ENCODE peak calls at places on chromosomes 11 and 22, in five cellular contexts. O is neural progenitor cell, J is MM.1S, D is GM12878, H is mammary epithelial cell. A is an unnamed sample.

GRCh38 chr22:38262051-38262795 is 10.6 kb downstream of the TMEM184B start:
- DNase-seq in O (peak), J (peak), D (no peak), H (peak), A (no peak)

GRCh38 chr11:1060885-1061616 is 13.6 kb upstream of the MUC2 start:
- DNase-seq in O (no peak), J (no peak), D (no peak), H (peak), A (peak)

GRCh38 chr11:93870616-93871015 is 20.2 kb upstream of the VSTM5 start:
- DNase-seq in O (no peak), J (no peak), D (no peak), H (no peak), A (no peak)

GRCh38 chr22:37657590-37658132 is 862 bp upstream of the PDXP start:
- DNase-seq in O (peak), J (no peak), D (no peak), H (peak), A (no peak)

GRCh38 chr11:63915961-63916836 is 765 bp downstream of the RCOR2 start:
- DNase-seq in O (peak), J (no peak), D (no peak), H (no peak), A (peak)

GRCh38 chr22:30830907-30831306 is 136.2 kb downstream of the OSBP2 start:
- DNase-seq in O (no peak), J (no peak), D (no peak), H (peak), A (peak)

GRCh38 chr22:47163481-47163875 is 401.0 kb downstream of the TBC1D22A start:
- DNase-seq in O (no peak), J (no peak), D (no peak), H (no peak), A (no peak)

GRCh38 chr11:130677486-130678153 is 229.2 kb downstream of the ADAMTS15 start:
- DNase-seq in O (peak), J (no peak), D (no peak), H (peak), A (peak)

GRCh38 chr22:30267382-30268302 is 991 bp upstream of the OSM start:
- DNase-seq in O (no peak), J (no peak), D (no peak), H (no peak), A (no peak)

GRCh38 chr11:118001494-118001971 is 15.3 kb downstream of the IL10RA start:
- DNase-seq in O (no peak), J (peak), D (no peak), H (no peak), A (no peak)

GRCh38 chr11:57546869-57547518 is 9.6 kb downstream of the SMTNL1 start:
- DNase-seq in O (peak), J (peak), D (no peak), H (peak), A (peak)

GRCh38 chr11:121482231-121483129 is 29.7 kb upstream of the SORL1-AS1 start:
- DNase-seq in O (no peak), J (peak), D (peak), H (no peak), A (peak)

GRCh38 chr22:46417268-46417580 is 81.7 kb downstream of the TRMU start:
- DNase-seq in O (no peak), J (no peak), D (no peak), H (no peak), A (no peak)

GRCh38 chr11:91857194-91857593 is 367.4 kb upstream of the FAT3 start:
- DNase-seq in O (no peak), J (no peak), D (no peak), H (peak), A (peak)

GRCh38 chr11:82831364-82831763 is 68.9 kb downstream of the PRCP start:
- DNase-seq in O (no peak), J (no peak), D (no peak), H (no peak), A (no peak)

GRCh38 chr22:31973739-31974138 is 29.4 kb downstream of the YWHAH start:
- DNase-seq in O (no peak), J (no peak), D (no peak), H (no peak), A (no peak)

GRCh38 chr11:48141475-48142100 is 75.0 kb upstream of the OR4B1 start:
- DNase-seq in O (no peak), J (no peak), D (no peak), H (peak), A (no peak)

GRCh38 chr11:36292311-36292722 is 3.1 kb upstream of the COMMD9 start:
- DNase-seq in O (peak), J (peak), D (peak), H (peak), A (peak)

GRCh38 chr11:79244175-79244804 is 196.5 kb downstream of the TENM4 start:
- DNase-seq in O (no peak), J (no peak), D (no peak), H (peak), A (no peak)

GRCh38 chr11:2932850-2933251 is 3.6 kb upstream of the PHLDA2 start:
- DNase-seq in O (no peak), J (no peak), D (no peak), H (peak), A (no peak)

GRCh38 chr11:102685311-102685710 is 20.3 kb downstream of the MMP27 start:
- DNase-seq in O (no peak), J (no peak), D (no peak), H (peak), A (no peak)

GRCh38 chr22:25404556-25404922 is 159.9 kb upstream of the GRK3 start:
- DNase-seq in O (peak), J (peak), D (no peak), H (peak), A (no peak)

GRCh38 chr11:58058276-58059010 is 27.7 kb downstream of the OR6Q1 start:
- DNase-seq in O (no peak), J (no peak), D (no peak), H (peak), A (no peak)

GRCh38 chr11:85694385-85694980 is 8.5 kb upstream of the CCDC89 start:
- DNase-seq in O (peak), J (peak), D (no peak), H (peak), A (peak)

GRCh38 chr11:748007-748359 is 719 bp downstream of the TALDO1 start:
- DNase-seq in O (peak), J (peak), D (no peak), H (no peak), A (no peak)

GRCh38 chr11:125070699-125071254 is 7.7 kb downstream of the SLC37A2 start:
- DNase-seq in O (no peak), J (peak), D (peak), H (peak), A (no peak)

GRCh38 chr11:73995247-73995646 is 12.6 kb upstream of the UCP2 start:
- DNase-seq in O (no peak), J (no peak), D (no peak), H (no peak), A (no peak)

DNA sequence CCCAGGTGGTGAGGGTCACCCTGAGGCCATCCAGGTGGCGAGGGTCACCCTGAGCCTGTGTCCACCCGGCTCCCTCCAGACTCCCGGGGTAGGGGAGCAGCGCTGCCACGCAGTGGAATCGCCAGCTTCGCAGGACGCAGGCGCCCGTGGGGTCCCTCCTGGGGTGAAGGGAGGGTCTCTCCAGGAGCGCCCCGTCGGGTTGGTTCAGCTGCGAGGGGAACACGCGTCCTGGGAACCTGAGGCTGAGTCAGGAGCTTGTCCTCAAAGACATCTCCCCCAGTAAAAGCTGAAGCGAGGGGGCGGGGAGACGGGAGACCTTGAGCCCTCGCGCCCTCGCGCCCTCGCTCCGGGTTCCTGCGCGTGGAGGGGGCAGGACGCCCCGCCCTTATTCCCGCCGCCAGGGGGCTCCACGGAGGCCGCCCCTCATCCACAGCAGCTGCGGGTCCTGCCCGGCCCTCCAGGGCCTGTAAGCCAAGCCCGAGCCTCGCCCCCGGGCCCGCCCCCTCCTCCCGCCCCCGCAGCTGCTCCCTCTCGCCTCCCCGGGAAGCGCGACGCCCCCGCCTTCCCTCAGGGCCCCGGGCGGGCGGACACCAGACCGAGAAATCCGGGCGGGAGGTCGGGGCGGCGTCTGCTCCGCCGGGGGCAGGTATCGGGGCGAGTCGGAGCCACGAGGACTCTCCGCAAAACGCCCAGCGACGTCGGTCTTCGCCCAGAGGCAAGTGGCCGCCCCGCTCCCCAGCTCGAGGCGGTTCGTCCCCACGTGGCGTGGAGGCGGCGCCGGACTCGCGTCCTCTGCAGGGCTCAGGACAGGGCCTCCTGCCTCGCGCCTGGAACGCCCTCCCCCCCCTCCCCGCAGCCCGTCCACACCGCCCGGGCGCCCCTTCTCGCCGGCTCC is 22.8 kb downstream of the PIM3 start:
- DNase-seq in O (peak), J (no peak), D (no peak), H (no peak), A (no peak)
- TF ChIP-seq EZH2 in O (peak), J (no peak), D (no peak), H (peak), A (no peak)

GRCh38 chr11:59559886-59560285 is 48.5 kb downstream of the OR4D9 start:
- DNase-seq in O (peak), J (no peak), D (no peak), H (no peak), A (no peak)
- H3K27ac ChIP-seq in O (no peak), J (no peak), D (peak), H (no peak), A (no peak)

GRCh38 chr22:43152001-43152354 is 619 bp downstream of the TSPO start:
- DNase-seq in O (no peak), J (no peak), D (no peak), H (peak), A (peak)
- TF ChIP-seq EZH2 in O (no peak), J (no peak), D (no peak), H (no peak), A (no peak)

GRCh38 chr11:11146830-11147229 is 206.2 kb downstream of the CSNK2A3 start:
- DNase-seq in O (no peak), J (no peak), D (no peak), H (no peak), A (no peak)

GRCh38 chr11:11141019-11141418 is 212.0 kb downstream of the CSNK2A3 start:
- DNase-seq in O (no peak), J (no peak), D (no peak), H (no peak), A (no peak)

GRCh38 chr11:11142359-11142758 is 210.7 kb downstream of the CSNK2A3 start:
- DNase-seq in O (no peak), J (no peak), D (no peak), H (no peak), A (no peak)

GRCh38 chr11:11140510-11140909 is 212.5 kb downstream of the CSNK2A3 start:
- DNase-seq in O (no peak), J (no peak), D (no peak), H (no peak), A (no peak)

DNA sequence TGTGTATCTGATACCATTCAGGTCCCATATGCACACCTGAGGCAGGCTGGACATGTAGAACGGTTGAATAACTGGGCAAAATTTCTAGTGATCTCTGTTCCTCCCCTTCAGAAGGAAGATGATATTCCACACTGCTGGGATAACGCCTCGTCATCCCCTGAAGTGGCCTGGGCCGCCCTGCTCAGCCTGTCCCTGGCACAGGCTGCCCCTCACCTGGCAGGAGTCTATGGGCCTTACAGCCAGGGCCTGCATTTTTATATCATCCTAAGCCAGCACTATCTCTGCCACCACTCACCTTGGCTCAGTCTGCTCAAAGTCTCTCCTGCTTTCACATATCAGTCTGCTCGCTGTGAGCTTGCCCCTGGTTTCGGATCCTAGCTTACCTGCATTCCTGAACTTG is 209.2 kb downstream of the CSNK2A3 start:
- DNase-seq in O (no peak), J (no peak), D (no peak), H (no peak), A (no peak)
- H3K27ac ChIP-seq in O (no peak), J (no peak), D (no peak), H (no peak), A (no peak)

GRCh38 chr11:115275045-115275444 is 229.2 kb downstream of the CADM1 start:
- DNase-seq in O (no peak), J (no peak), D (no peak), H (no peak), A (no peak)

GRCh38 chr11:115272925-115273324 is 231.3 kb downstream of the CADM1 start:
- DNase-seq in O (no peak), J (no peak), D (no peak), H (no peak), A (no peak)

GRCh38 chr11:115276799-115277198 is 227.4 kb downstream of the CADM1 start:
- DNase-seq in O (no peak), J (no peak), D (no peak), H (no peak), A (no peak)

GRCh38 chr11:115279831-115280761 is 224.1 kb downstream of the CADM1 start:
- DNase-seq in O (no peak), J (no peak), D (no peak), H (no peak), A (no peak)

GRCh38 chr11:115276182-115276581 is 228.0 kb downstream of the CADM1 start:
- DNase-seq in O (no peak), J (no peak), D (no peak), H (no peak), A (no peak)
- TF ChIP-seq EZH2 in O (no peak), J (no peak), D (no peak), H (no peak), A (no peak)

DNA sequence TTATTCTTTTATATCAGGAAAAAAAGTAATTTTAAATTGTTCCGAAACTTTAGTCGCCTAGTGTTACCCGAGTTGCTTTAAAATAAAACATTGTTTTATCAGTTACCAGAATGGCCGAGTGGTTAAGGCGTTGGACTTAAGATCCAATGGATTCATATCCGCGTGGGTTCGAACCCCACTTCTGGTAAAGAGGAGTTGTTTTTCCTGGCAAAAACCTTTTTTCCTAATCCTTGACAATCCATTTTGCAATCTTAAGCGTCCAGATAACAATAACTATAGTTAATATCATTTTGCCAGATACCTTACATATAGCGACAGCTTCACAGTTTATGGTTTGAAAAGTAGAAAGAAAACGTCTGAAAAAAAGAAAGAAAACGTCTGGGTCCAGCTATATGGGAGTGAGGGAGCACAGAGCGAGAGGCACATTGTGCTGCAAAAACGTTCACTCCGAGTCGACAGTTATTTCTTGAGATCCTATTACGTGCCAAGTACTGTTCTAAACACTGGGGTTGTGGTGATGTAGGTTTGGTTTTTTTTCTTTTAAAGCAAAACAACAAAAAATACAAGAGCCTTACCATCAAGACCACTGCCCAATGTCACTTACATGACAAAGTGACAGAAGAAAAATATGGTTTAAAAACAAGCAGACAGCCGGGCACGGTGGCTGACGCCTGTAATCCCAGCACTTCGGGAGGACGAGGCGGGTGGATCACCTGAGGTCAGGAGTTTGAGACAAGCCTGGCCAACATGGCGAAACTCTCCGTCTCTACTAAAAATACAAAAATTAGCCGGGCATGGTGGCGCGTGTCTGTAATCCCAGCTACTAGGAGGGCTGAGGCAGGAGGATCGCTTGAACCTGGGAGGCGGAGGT is 40.5 kb downstream of the OR4D9 start:
- DNase-seq in O (peak), J (no peak), D (no peak), H (peak), A (peak)
- H3K27ac ChIP-seq in O (no peak), J (no peak), D (no peak), H (peak), A (peak)

DNA sequence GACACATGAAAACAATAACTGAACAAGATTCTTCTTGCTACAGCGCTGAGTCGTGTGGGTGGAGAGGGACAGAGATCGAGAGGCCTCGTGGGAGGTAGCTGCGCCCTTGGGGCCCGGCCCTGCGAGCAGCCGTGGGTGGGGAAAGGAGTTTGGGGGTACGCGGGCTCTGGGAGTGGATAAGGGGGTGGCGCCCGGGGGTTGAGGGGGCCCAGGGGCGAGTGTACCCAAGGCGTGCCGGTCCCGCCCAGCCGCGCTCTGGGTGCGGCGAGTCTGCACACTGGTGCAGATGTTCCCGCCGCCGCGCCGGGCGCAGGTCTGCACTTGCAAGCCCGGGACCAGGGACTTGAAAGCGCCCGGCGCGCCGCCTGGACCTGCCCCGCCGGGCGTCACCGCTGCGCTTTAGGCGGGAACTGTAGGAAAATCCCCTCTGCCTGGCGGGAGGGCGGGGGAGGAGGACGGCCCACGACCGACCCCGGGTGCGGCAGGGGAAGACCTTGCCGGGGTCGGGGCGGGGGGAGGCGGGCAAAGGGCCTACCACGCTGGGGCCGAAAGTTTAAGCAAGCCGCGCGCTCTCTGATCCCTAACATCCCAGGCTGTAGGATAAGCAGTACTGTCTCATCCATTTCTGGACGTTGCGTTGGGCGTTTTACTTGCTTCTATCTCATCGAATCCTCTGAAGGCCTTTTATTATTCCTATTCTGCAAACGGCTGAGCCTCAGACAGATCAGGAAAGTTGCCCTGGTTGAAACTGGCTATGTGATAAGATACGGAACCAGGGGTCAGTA is 1.4 kb upstream of the KREMEN1 start:
- DNase-seq in O (peak), J (peak), D (no peak), H (peak), A (peak)
- TF ChIP-seq EZH2 in O (peak), J (no peak), D (no peak), H (no peak), A (no peak)

DNA sequence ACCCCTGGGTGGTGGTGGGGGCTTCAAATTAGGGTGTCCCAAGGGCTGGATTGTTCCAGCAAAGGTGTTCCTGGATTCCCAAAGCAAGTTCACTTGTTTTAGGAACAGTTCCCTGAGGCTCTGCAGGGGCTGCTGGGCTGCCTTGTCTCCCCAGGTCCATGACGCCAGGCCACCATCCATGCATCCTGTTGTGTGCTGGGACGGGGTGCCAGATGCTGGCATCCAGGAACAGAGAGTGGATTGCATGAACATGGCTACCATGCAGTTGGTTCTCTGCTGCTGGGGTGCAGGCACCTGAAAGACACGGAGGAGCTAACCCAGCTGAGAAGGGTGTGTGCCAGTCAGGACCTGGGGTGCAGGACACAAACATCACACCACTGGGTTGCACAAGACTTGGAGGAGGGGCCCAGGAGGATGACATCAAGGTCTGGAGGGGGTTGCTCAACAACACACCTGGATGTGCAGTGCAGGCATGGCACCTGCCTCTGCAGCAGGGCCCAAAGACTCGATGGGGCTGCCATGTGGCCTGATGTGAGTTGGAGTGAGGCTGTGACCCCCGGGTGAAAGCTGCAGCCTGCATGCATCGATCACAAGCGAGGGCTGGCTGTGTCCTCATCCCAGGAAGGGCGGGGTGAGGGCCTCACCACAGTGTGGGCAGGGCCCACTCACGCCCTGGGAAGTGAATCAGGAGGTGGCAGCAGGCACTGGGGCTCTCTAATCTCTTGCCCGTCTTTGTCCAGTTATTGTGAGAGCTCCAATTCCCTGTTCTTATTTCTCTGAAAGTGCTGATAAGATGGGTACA is 74.0 kb upstream of the CLDN5 start:
- DNase-seq in O (no peak), J (no peak), D (no peak), H (peak), A (no peak)
- H3K27ac ChIP-seq in O (no peak), J (no peak), D (no peak), H (no peak), A (no peak)